ENCODE peak calls at places on chromosomes 7 and 10, in nine cellular contexts. S is fibroblast of lung; C is thoracic aorta; D is PC-9; A is CD8-positive, alpha-beta memory T cell; F is effector memory CD4-positive, alpha-beta T cell; H is lower lobe of right lung; B is pancreas; Z is CD4-positive, CD25-positive, alpha-beta regulatory T cell. O is an unnamed sample. For H3K4me1, the result is how much of the 10 kb centered on the place peaks cover.

GRCh38 chr10:4167216-4167615 is 382.2 kb upstream of the KLF6 start:
- DNase-seq in S (no peak), C (no peak), D (no peak), A (no peak), F (no peak), H (no peak), B (no peak), Z (no peak), O (no peak)

GRCh38 chr10:69629897-69630650 is at the start of gene FAM241B:
- DNase-seq in S (peak), C (no peak), D (peak), A (peak), F (peak), H (peak), B (peak), Z (peak), O (no peak)

GRCh38 chr10:77431209-77431611 is 206.4 kb downstream of the KCNMA1 start:
- DNase-seq in S (peak), C (no peak), D (no peak), A (no peak), F (no peak), H (no peak), B (no peak), Z (no peak), O (no peak)

GRCh38 chr7:64799-65430 is 127.5 kb upstream of the FAM20C start:
- DNase-seq in S (no peak), C (no peak), D (no peak), A (no peak), F (no peak), H (peak), B (peak), Z (no peak), O (no peak)

GRCh38 chr10:132489053-132489703 is 48.4 kb upstream of the INPP5A start:
- DNase-seq in S (peak), C (no peak), D (no peak), A (no peak), F (no peak), H (peak), B (no peak), Z (no peak), O (no peak)

GRCh38 chr7:92835851-92836488 is 403 bp downstream of the CDK6 start:
- DNase-seq in S (peak), C (no peak), D (no peak), A (peak), F (peak), H (peak), B (peak), Z (peak), O (no peak)

GRCh38 chr7:101386558-101387199 is 24.0 kb downstream of the COL26A1 start:
- DNase-seq in S (peak), C (no peak), D (no peak), A (no peak), F (no peak), H (no peak), B (no peak), Z (no peak), O (no peak)

GRCh38 chr10:118590334-118590733 is 5.1 kb downstream of the PRLHR start:
- DNase-seq in S (peak), C (no peak), D (no peak), A (no peak), F (no peak), H (peak), B (peak), Z (no peak), O (no peak)

GRCh38 chr10:77867124-77867715 is 59.3 kb downstream of the DLG5 start:
- DNase-seq in S (peak), C (no peak), D (no peak), A (no peak), F (no peak), H (no peak), B (no peak), Z (no peak), O (no peak)

GRCh38 chr10:43210556-43210955 is 56.3 kb downstream of the RASGEF1A start:
- DNase-seq in S (no peak), C (no peak), D (no peak), A (no peak), F (no peak), H (peak), B (peak), Z (no peak), O (no peak)

GRCh38 chr7:29780346-29780745 is 26.0 kb upstream of the WIPF3 start:
- DNase-seq in S (no peak), C (no peak), D (peak), A (no peak), F (no peak), H (no peak), B (no peak), Z (no peak), O (no peak)

GRCh38 chr7:34823650-34824258 is 165.7 kb downstream of the NPSR1 start:
- DNase-seq in S (peak), C (no peak), D (peak), A (peak), F (peak), H (no peak), B (peak), Z (peak), O (no peak)

GRCh38 chr10:100364735-100365391 is 17.8 kb downstream of the SCD start:
- DNase-seq in S (peak), C (no peak), D (peak), A (no peak), F (no peak), H (peak), B (peak), Z (no peak), O (peak)

GRCh38 chr10:133273534-133274143 is 3.0 kb downstream of the ADAM8 start:
- DNase-seq in S (no peak), C (no peak), D (no peak), A (no peak), F (no peak), H (no peak), B (no peak), Z (no peak), O (no peak)

GRCh38 chr10:126227762-126228134 is 160.5 kb downstream of the ADAM12 start:
- DNase-seq in S (peak), C (no peak), D (peak), A (no peak), F (no peak), H (no peak), B (no peak), Z (no peak), O (no peak)

GRCh38 chr7:75977741-75978140 is 16.7 kb downstream of the TMEM120A start:
- DNase-seq in S (no peak), C (no peak), D (no peak), A (no peak), F (no peak), H (no peak), B (no peak), Z (no peak), O (no peak)

GRCh38 chr7:151674161-151674920 is 154.6 kb upstream of the RHEB start:
- DNase-seq in S (no peak), C (no peak), D (no peak), A (no peak), F (no peak), H (no peak), B (no peak), Z (no peak), O (no peak)

GRCh38 chr10:119131512-119132240 is 27.8 kb downstream of the DENND10 start:
- DNase-seq in S (no peak), C (no peak), D (no peak), A (peak), F (peak), H (no peak), B (no peak), Z (peak), O (no peak)

GRCh38 chr10:98154076-98154475 is 19.6 kb downstream of the R3HCC1L start:
- DNase-seq in S (no peak), C (no peak), D (no peak), A (no peak), F (no peak), H (no peak), B (no peak), Z (no peak), O (no peak)

GRCh38 chr10:110420401-110421193 is 77.1 kb upstream of the DUSP5 start:
- DNase-seq in S (peak), C (no peak), D (peak), A (no peak), F (no peak), H (peak), B (no peak), Z (no peak), O (no peak)

GRCh38 chr10:58755688-58756087 is 243.0 kb downstream of the BICC1 start:
- DNase-seq in S (peak), C (no peak), D (no peak), A (no peak), F (no peak), H (no peak), B (no peak), Z (no peak), O (no peak)

GRCh38 chr10:119531067-119531466 is 11.5 kb downstream of the RGS10 start:
- DNase-seq in S (peak), C (no peak), D (no peak), A (no peak), F (no peak), H (no peak), B (no peak), Z (no peak), O (no peak)

GRCh38 chr10:18681366-18681765 is 22.1 kb downstream of the ARL5B start:
- DNase-seq in S (peak), C (no peak), D (no peak), A (no peak), F (no peak), H (no peak), B (no peak), Z (no peak), O (no peak)

GRCh38 chr10:79012567-79012966 is 56.2 kb upstream of the ZMIZ1 start:
- DNase-seq in S (no peak), C (no peak), D (no peak), A (no peak), F (no peak), H (no peak), B (no peak), Z (no peak), O (no peak)

GRCh38 chr7:153297141-153297540 is 537.6 kb downstream of the ACTR3B start:
- DNase-seq in S (peak), C (no peak), D (peak), A (no peak), F (no peak), H (no peak), B (no peak), Z (no peak), O (no peak)

GRCh38 chr10:61836888-61837747 is 64.4 kb upstream of the ARID5B start:
- DNase-seq in S (peak), C (no peak), D (peak), A (no peak), F (no peak), H (no peak), B (no peak), Z (no peak), O (no peak)

GRCh38 chr10:124935946-124936345 is 6.0 kb upstream of the ZRANB1 start:
- DNase-seq in S (peak), C (no peak), D (no peak), A (no peak), F (no peak), H (no peak), B (no peak), Z (no peak), O (no peak)

GRCh38 chr10:69483988-69484387 is 32.7 kb downstream of the TSPAN15 start:
- DNase-seq in S (no peak), C (no peak), D (no peak), A (no peak), F (no peak), H (no peak), B (no peak), Z (no peak), O (no peak)

GRCh38 chr7:18610331-18610948 is 114.9 kb downstream of the HDAC9 start:
- DNase-seq in S (peak), C (no peak), D (no peak), A (no peak), F (no peak), H (no peak), B (no peak), Z (no peak), O (no peak)

DNA sequence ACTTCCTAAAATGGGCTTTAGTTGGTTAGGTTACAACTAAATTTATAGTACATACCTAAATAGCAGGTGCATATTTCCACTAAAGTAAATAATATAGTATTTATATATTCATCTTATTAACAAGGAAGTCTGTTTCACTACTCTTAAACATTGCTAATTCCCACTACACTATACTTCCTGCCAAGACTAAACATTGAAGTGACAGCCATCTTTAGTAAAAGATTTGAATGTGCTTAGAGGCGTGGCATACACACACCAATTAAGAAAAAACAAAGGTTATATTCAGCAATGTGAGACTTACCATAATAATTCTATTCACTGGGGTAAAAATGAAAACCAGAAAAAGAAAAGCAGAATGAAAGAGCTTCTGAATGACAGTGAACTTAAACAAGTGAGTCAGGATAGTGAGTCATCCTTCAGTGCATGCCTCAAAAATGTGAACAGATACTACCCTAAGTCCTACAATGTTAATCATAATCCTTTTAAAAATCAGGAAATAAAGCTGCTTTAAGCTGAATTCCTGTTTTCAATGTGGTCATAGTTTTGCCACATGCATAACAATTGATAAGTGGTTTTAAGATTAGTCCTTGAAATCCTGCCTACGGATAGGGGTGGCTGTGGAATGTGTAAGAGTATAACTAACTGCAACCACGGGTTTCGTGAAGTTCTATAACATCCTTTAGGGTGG is 59.4 kb downstream of the USP6NL start:
- DNase-seq in S (peak), C (no peak), D (peak), A (no peak), F (no peak), H (no peak), B (no peak), Z (no peak), O (peak)
- H3K4me3 ChIP-seq in S (peak), C (no peak), D (peak), A (no peak), F (no peak), H (no peak), B (no peak), Z (no peak), O (no peak)

GRCh38 chr7:36961691-36962090 is 237.4 kb upstream of the AOAH start:
- DNase-seq in S (no peak), C (no peak), D (no peak), A (no peak), F (no peak), H (no peak), B (no peak), Z (no peak), O (no peak)
- H3K27ac ChIP-seq in S (no peak), C (no peak), D (no peak), A (no peak), F (no peak), H (no peak), B (no peak), Z (no peak), O (no peak)

DNA sequence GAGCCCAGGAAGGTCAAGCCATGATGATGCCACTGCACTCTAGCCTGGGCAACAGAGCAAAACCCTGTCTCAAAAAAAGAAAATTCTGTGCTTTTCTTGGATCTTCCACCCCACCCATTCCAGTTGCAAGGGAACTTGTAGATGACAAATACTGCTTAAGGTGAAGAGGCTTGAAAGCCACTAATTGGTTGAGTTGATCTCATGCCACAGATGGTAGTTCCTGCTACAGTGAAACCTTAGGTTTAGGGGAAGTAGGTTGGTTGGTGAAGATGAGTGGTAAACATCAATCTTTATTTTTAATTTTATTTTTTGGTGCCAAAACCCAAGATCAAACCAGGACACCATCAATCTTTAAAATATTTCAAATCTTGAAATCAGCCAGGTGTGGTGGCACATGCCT is 2.9 kb upstream of the GDI2 start:
- DNase-seq in S (no peak), C (no peak), D (no peak), A (no peak), F (no peak), H (no peak), B (no peak), Z (no peak), O (no peak)
- H3K4me1 ChIP-seq in S (under half), C (under half), D (under half), A (under half), F (under half), H (under half), B (under half), Z (under half), O (under half)

GRCh38 chr7:10076661-10077300 is 896.9 kb upstream of the PHF14 start:
- DNase-seq in S (peak), C (no peak), D (no peak), A (no peak), F (no peak), H (peak), B (no peak), Z (no peak), O (no peak)

GRCh38 chr7:10075866-10076265 is 897.8 kb upstream of the PHF14 start:
- DNase-seq in S (no peak), C (no peak), D (no peak), A (no peak), F (no peak), H (no peak), B (no peak), Z (no peak), O (no peak)

GRCh38 chr7:10070899-10071298 is 902.8 kb upstream of the PHF14 start:
- DNase-seq in S (no peak), C (no peak), D (no peak), A (no peak), F (no peak), H (no peak), B (no peak), Z (no peak), O (no peak)
- H3K4me3 ChIP-seq in S (no peak), C (no peak), D (no peak), A (no peak), F (no peak), H (no peak), B (no peak), Z (no peak), O (no peak)

GRCh38 chr10:103814626-103815370 is 40.6 kb downstream of the SH3PXD2A start:
- DNase-seq in S (no peak), C (no peak), D (no peak), A (no peak), F (no peak), H (no peak), B (no peak), Z (no peak), O (no peak)
- H3K27ac ChIP-seq in S (no peak), C (peak), D (no peak), A (no peak), F (no peak), H (no peak), B (no peak), Z (no peak), O (no peak)